ENCODE peak calls at places on chromosome 17, in seven cellular contexts. One of them, this sample, is unnamed.

GRCh38 chr17:50902768-50903353 is 36.7 kb upstream of the TOB1 start:
- DNase-seq in WTC11: no peak
- DNase-seq in body of pancreas: no peak
- DNase-seq in HL-60: no peak
- DNase-seq in GM23338: no peak
- DNase-seq in esophagus squamous epithelium: no peak
- DNase-seq in psoas muscle: no peak
- DNase-seq in this sample: no peak

GRCh38 chr17:76695059-76695892 is 15.5 kb downstream of the MXRA7 start:
- DNase-seq in WTC11: no peak
- DNase-seq in body of pancreas: no peak
- DNase-seq in HL-60: no peak
- DNase-seq in GM23338: no peak
- DNase-seq in esophagus squamous epithelium: no peak
- DNase-seq in psoas muscle: peak
- DNase-seq in this sample: no peak

GRCh38 chr17:43845772-43846171 is 1.2 kb upstream of the CD300LG start:
- DNase-seq in WTC11: no peak
- DNase-seq in body of pancreas: no peak
- DNase-seq in HL-60: no peak
- DNase-seq in GM23338: no peak
- DNase-seq in esophagus squamous epithelium: no peak
- DNase-seq in psoas muscle: no peak
- DNase-seq in this sample: no peak

GRCh38 chr17:149897-150575 is 12.7 kb downstream of the SCGB1C2 start:
- DNase-seq in WTC11: no peak
- DNase-seq in body of pancreas: no peak
- DNase-seq in HL-60: no peak
- DNase-seq in GM23338: no peak
- DNase-seq in esophagus squamous epithelium: no peak
- DNase-seq in psoas muscle: no peak
- DNase-seq in this sample: no peak

GRCh38 chr17:17865035-17865434 is 28.2 kb upstream of the SREBF1 start:
- DNase-seq in WTC11: no peak
- DNase-seq in body of pancreas: no peak
- DNase-seq in HL-60: no peak
- DNase-seq in GM23338: no peak
- DNase-seq in esophagus squamous epithelium: no peak
- DNase-seq in psoas muscle: no peak
- DNase-seq in this sample: no peak

GRCh38 chr17:34365340-34365739 is 2.3 kb upstream of the CCL1 start:
- DNase-seq in WTC11: no peak
- DNase-seq in body of pancreas: no peak
- DNase-seq in HL-60: peak
- DNase-seq in GM23338: no peak
- DNase-seq in esophagus squamous epithelium: no peak
- DNase-seq in psoas muscle: no peak
- DNase-seq in this sample: no peak

GRCh38 chr17:4968166-4968915 is 724 bp upstream of the SPAG7 start:
- DNase-seq in WTC11: peak
- DNase-seq in body of pancreas: no peak
- DNase-seq in HL-60: no peak
- DNase-seq in GM23338: peak
- DNase-seq in esophagus squamous epithelium: no peak
- DNase-seq in psoas muscle: peak
- DNase-seq in this sample: no peak

GRCh38 chr17:80901319-80901718 is 90.3 kb upstream of the CHMP6 start:
- DNase-seq in WTC11: no peak
- DNase-seq in body of pancreas: no peak
- DNase-seq in HL-60: no peak
- DNase-seq in GM23338: no peak
- DNase-seq in esophagus squamous epithelium: no peak
- DNase-seq in psoas muscle: no peak
- DNase-seq in this sample: no peak

GRCh38 chr17:66848496-66848895 is 13.6 kb downstream of the CACNG5 start:
- DNase-seq in WTC11: no peak
- DNase-seq in body of pancreas: no peak
- DNase-seq in HL-60: no peak
- DNase-seq in GM23338: no peak
- DNase-seq in esophagus squamous epithelium: no peak
- DNase-seq in psoas muscle: no peak
- DNase-seq in this sample: no peak

GRCh38 chr17:43562679-43563146 is 16.6 kb upstream of the ETV4 start:
- DNase-seq in WTC11: no peak
- DNase-seq in body of pancreas: no peak
- DNase-seq in HL-60: no peak
- DNase-seq in GM23338: peak
- DNase-seq in esophagus squamous epithelium: no peak
- DNase-seq in psoas muscle: no peak
- DNase-seq in this sample: no peak

GRCh38 chr17:41052594-41052993 is 2.4 kb downstream of the KRTAP2-2 start:
- DNase-seq in WTC11: no peak
- DNase-seq in body of pancreas: no peak
- DNase-seq in HL-60: no peak
- DNase-seq in GM23338: no peak
- DNase-seq in esophagus squamous epithelium: no peak
- DNase-seq in psoas muscle: no peak
- DNase-seq in this sample: no peak

GRCh38 chr17:4375039-4375748 is 8.7 kb upstream of the UBE2G1 start:
- DNase-seq in WTC11: no peak
- DNase-seq in body of pancreas: no peak
- DNase-seq in HL-60: no peak
- DNase-seq in GM23338: no peak
- DNase-seq in esophagus squamous epithelium: no peak
- DNase-seq in psoas muscle: no peak
- DNase-seq in this sample: no peak

GRCh38 chr17:64504769-64505319 is 1.2 kb downstream of the DDX5 start:
- DNase-seq in WTC11: no peak
- DNase-seq in body of pancreas: no peak
- DNase-seq in HL-60: no peak
- DNase-seq in GM23338: no peak
- DNase-seq in esophagus squamous epithelium: no peak
- DNase-seq in psoas muscle: no peak
- DNase-seq in this sample: no peak

GRCh38 chr17:63279498-63280230 is 166.4 kb downstream of the CYB561 start:
- DNase-seq in WTC11: no peak
- DNase-seq in body of pancreas: no peak
- DNase-seq in HL-60: no peak
- DNase-seq in GM23338: no peak
- DNase-seq in esophagus squamous epithelium: no peak
- DNase-seq in psoas muscle: no peak
- DNase-seq in this sample: no peak

GRCh38 chr17:41689497-41690299 is 1.0 kb downstream of the EIF1 start:
- DNase-seq in WTC11: peak
- DNase-seq in body of pancreas: peak
- DNase-seq in HL-60: peak
- DNase-seq in GM23338: peak
- DNase-seq in esophagus squamous epithelium: no peak
- DNase-seq in psoas muscle: no peak
- DNase-seq in this sample: peak

GRCh38 chr17:71378741-71379140 is 742.1 kb upstream of the SOX9 start:
- DNase-seq in WTC11: no peak
- DNase-seq in body of pancreas: no peak
- DNase-seq in HL-60: no peak
- DNase-seq in GM23338: no peak
- DNase-seq in esophagus squamous epithelium: no peak
- DNase-seq in psoas muscle: no peak
- DNase-seq in this sample: no peak

GRCh38 chr17:27563532-27563931 is 67.5 kb upstream of the LGALS9 start:
- DNase-seq in WTC11: no peak
- DNase-seq in body of pancreas: no peak
- DNase-seq in HL-60: no peak
- DNase-seq in GM23338: no peak
- DNase-seq in esophagus squamous epithelium: no peak
- DNase-seq in psoas muscle: no peak
- DNase-seq in this sample: no peak

GRCh38 chr17:72351884-72352346 is 231.1 kb downstream of the SOX9 start:
- DNase-seq in WTC11: peak
- DNase-seq in body of pancreas: no peak
- DNase-seq in HL-60: no peak
- DNase-seq in GM23338: peak
- DNase-seq in esophagus squamous epithelium: no peak
- DNase-seq in psoas muscle: no peak
- DNase-seq in this sample: no peak

GRCh38 chr17:76716834-76717205 is 6.1 kb upstream of the MXRA7 start:
- DNase-seq in WTC11: no peak
- DNase-seq in body of pancreas: no peak
- DNase-seq in HL-60: no peak
- DNase-seq in GM23338: no peak
- DNase-seq in esophagus squamous epithelium: no peak
- DNase-seq in psoas muscle: peak
- DNase-seq in this sample: peak

GRCh38 chr17:49459401-49459984 is 35.6 kb upstream of the NGFR start:
- DNase-seq in WTC11: peak
- DNase-seq in body of pancreas: no peak
- DNase-seq in HL-60: no peak
- DNase-seq in GM23338: peak
- DNase-seq in esophagus squamous epithelium: no peak
- DNase-seq in psoas muscle: no peak
- DNase-seq in this sample: no peak
- TF ChIP-seq CTCF in WTC11: no peak
- TF ChIP-seq CTCF in body of pancreas: no peak
- TF ChIP-seq CTCF in HL-60: no peak
- TF ChIP-seq CTCF in GM23338: peak
- TF ChIP-seq CTCF in esophagus squamous epithelium: no peak
- TF ChIP-seq CTCF in psoas muscle: no peak
- TF ChIP-seq CTCF in this sample: no peak

GRCh38 chr17:82912571-82913089 is 72.8 kb upstream of the ZNF750 start:
- DNase-seq in WTC11: no peak
- DNase-seq in body of pancreas: no peak
- DNase-seq in HL-60: no peak
- DNase-seq in GM23338: no peak
- DNase-seq in esophagus squamous epithelium: no peak
- DNase-seq in psoas muscle: peak
- DNase-seq in this sample: no peak

GRCh38 chr17:82914375-82914774 is 74.6 kb upstream of the ZNF750 start:
- DNase-seq in WTC11: no peak
- DNase-seq in body of pancreas: peak
- DNase-seq in HL-60: no peak
- DNase-seq in GM23338: no peak
- DNase-seq in esophagus squamous epithelium: no peak
- DNase-seq in psoas muscle: no peak
- DNase-seq in this sample: no peak

GRCh38 chr17:82915697-82916027 is 75.8 kb upstream of the ZNF750 start:
- DNase-seq in WTC11: no peak
- DNase-seq in body of pancreas: no peak
- DNase-seq in HL-60: no peak
- DNase-seq in GM23338: no peak
- DNase-seq in esophagus squamous epithelium: no peak
- DNase-seq in psoas muscle: no peak
- DNase-seq in this sample: no peak

GRCh38 chr17:82913304-82914043 is 73.7 kb upstream of the ZNF750 start:
- DNase-seq in WTC11: no peak
- DNase-seq in body of pancreas: peak
- DNase-seq in HL-60: no peak
- DNase-seq in GM23338: no peak
- DNase-seq in esophagus squamous epithelium: no peak
- DNase-seq in psoas muscle: peak
- DNase-seq in this sample: no peak

DNA sequence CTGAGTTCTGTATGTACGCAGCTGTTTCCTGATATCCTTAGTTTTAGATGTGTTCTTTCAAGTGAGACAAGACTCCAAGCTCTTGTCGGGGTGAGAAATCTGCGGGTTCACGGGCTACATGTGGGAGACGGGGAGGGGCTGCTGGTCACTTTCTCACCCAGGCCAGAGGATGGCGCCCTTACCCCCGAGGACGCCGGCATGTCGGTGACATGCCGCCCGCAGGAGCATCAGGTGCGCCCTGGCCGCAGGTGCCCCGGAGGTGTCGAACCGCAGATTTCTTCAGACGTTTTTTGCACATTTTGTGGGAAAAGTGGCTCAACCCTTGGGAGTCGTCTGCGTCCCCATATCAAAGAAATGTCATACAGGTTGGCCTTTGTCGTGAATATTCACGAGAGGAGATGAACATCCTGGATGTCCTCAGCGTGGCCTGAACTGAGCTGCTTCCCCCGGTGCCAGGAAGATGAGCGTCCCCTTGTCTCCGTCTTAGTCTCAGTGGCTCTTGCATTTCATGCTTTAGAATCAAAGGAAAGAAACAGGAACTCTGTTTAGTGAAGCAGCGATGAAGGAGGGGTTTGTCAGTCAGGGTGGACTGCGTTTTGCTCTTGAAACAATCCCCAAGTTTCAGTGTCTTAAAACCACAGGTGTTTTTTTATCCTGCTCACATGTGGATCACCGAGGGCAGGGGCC is 75.3 kb upstream of the ZNF750 start:
- DNase-seq in WTC11: peak
- DNase-seq in body of pancreas: no peak
- DNase-seq in HL-60: no peak
- DNase-seq in GM23338: peak
- DNase-seq in esophagus squamous epithelium: no peak
- DNase-seq in psoas muscle: no peak
- DNase-seq in this sample: no peak
- TF ChIP-seq CTCF in WTC11: no peak
- TF ChIP-seq CTCF in body of pancreas: no peak
- TF ChIP-seq CTCF in HL-60: no peak
- TF ChIP-seq CTCF in GM23338: peak
- TF ChIP-seq CTCF in esophagus squamous epithelium: no peak
- TF ChIP-seq CTCF in psoas muscle: no peak
- TF ChIP-seq CTCF in this sample: peak

GRCh38 chr17:32142038-32142856 is at the start of gene RHOT1:
- DNase-seq in WTC11: peak
- DNase-seq in body of pancreas: peak
- DNase-seq in HL-60: peak
- DNase-seq in GM23338: peak
- DNase-seq in esophagus squamous epithelium: no peak
- DNase-seq in psoas muscle: peak
- DNase-seq in this sample: no peak
- TF ChIP-seq CTCF in WTC11: no peak
- TF ChIP-seq CTCF in body of pancreas: peak
- TF ChIP-seq CTCF in HL-60: peak
- TF ChIP-seq CTCF in GM23338: peak
- TF ChIP-seq CTCF in esophagus squamous epithelium: peak
- TF ChIP-seq CTCF in psoas muscle: peak
- TF ChIP-seq CTCF in this sample: peak

GRCh38 chr17:45022288-45022648 is 29.2 kb downstream of the DCAKD start:
- DNase-seq in WTC11: no peak
- DNase-seq in body of pancreas: no peak
- DNase-seq in HL-60: no peak
- DNase-seq in GM23338: no peak
- DNase-seq in esophagus squamous epithelium: no peak
- DNase-seq in psoas muscle: no peak
- DNase-seq in this sample: no peak
- TF ChIP-seq CTCF in WTC11: no peak
- TF ChIP-seq CTCF in body of pancreas: no peak
- TF ChIP-seq CTCF in HL-60: no peak
- TF ChIP-seq CTCF in GM23338: no peak
- TF ChIP-seq CTCF in esophagus squamous epithelium: no peak
- TF ChIP-seq CTCF in psoas muscle: no peak
- TF ChIP-seq CTCF in this sample: no peak